ENCODE peak calls at places on chromosomes 2 and 18, in four cellular contexts. A is A549, Z is transverse colon, W is stomach. R is an unnamed sample.

GRCh38 chr18:77066689-77067088 is 65.9 kb downstream of the MBP start:
- DNase-seq in W (no peak), A (no peak), Z (no peak), R (no peak)

GRCh38 chr2:129780316-129781282 is 198.9 kb upstream of the RAB6C start:
- DNase-seq in A (no peak), Z (no peak), W (no peak), R (no peak)

GRCh38 chr2:62152000-62152399 is 43.9 kb upstream of the B3GNT2 start:
- DNase-seq in W (no peak), A (peak), Z (no peak), R (peak)

GRCh38 chr18:68121308-68121707 is 593.6 kb downstream of the TMX3 start:
- DNase-seq in W (no peak), A (peak), Z (no peak), R (no peak)

GRCh38 chr18:59861009-59861408 is 38.8 kb upstream of the PMAIP1 start:
- DNase-seq in Z (no peak), A (no peak), W (no peak), R (no peak)

GRCh38 chr2:74025971-74026612 is 41.4 kb downstream of the TET3 start:
- DNase-seq in Z (peak), W (no peak), A (no peak), R (peak)

GRCh38 chr2:68429311-68429826 is 37.7 kb downstream of the FBXO48 start:
- DNase-seq in W (no peak), A (no peak), Z (no peak), R (no peak)

GRCh38 chr2:8511868-8512612 is 169.8 kb upstream of the ID2 start:
- DNase-seq in Z (no peak), W (no peak), A (no peak), R (peak)

GRCh38 chr2:88048541-88048940 is 7.0 kb downstream of the KRCC1 start:
- DNase-seq in A (no peak), W (no peak), Z (no peak), R (no peak)

GRCh38 chr2:9975805-9976447 is 24.4 kb downstream of the GRHL1 start:
- DNase-seq in A (peak), W (no peak), Z (no peak), R (peak)

GRCh38 chr2:200077210-200077650 is 121.8 kb downstream of the MAIP1 start:
- DNase-seq in Z (no peak), A (peak), W (no peak), R (no peak)

GRCh38 chr18:37483221-37483971 is 82.2 kb downstream of the CELF4 start:
- DNase-seq in A (peak), Z (no peak), W (no peak), R (no peak)

GRCh38 chr2:189899101-189899500 is 114.9 kb downstream of the PMS1 start:
- DNase-seq in W (no peak), A (no peak), Z (no peak), R (no peak)

GRCh38 chr2:221817052-221817451 is 244.9 kb upstream of the EPHA4 start:
- DNase-seq in A (no peak), W (no peak), Z (no peak), R (peak)

GRCh38 chr2:142395294-142395693 is 264.5 kb upstream of the LRP1B start:
- DNase-seq in W (no peak), Z (no peak), A (no peak), R (no peak)

GRCh38 chr2:209008636-209009287 is 415.1 kb upstream of the MAP2 start:
- DNase-seq in W (no peak), A (no peak), Z (no peak), R (no peak)

GRCh38 chr18:8603663-8604520 is 5.3 kb upstream of the RAB12 start:
- DNase-seq in Z (no peak), W (no peak), A (no peak), R (no peak)

GRCh38 chr18:79944746-79945117 is 6.7 kb downstream of the SLC66A2 start:
- DNase-seq in W (peak), A (no peak), Z (peak), R (no peak)

GRCh38 chr2:81901017-81901416 is 1596.5 kb upstream of the LRRTM1 start:
- DNase-seq in A (no peak), W (no peak), Z (no peak), R (no peak)

GRCh38 chr2:233814063-233814435 is 35.9 kb downstream of the MROH2A start:
- DNase-seq in A (peak), Z (no peak), W (no peak), R (peak)

GRCh38 chr2:235024951-235025773 is 73.3 kb downstream of the SH3BP4 start:
- DNase-seq in Z (no peak), A (no peak), W (no peak), R (no peak)

GRCh38 chr2:213010106-213010779 is 141.2 kb downstream of the IKZF2 start:
- DNase-seq in Z (no peak), W (no peak), A (no peak), R (no peak)
- TF ChIP-seq POLR2A in Z (no peak), W (no peak), A (no peak), R (no peak)

DNA sequence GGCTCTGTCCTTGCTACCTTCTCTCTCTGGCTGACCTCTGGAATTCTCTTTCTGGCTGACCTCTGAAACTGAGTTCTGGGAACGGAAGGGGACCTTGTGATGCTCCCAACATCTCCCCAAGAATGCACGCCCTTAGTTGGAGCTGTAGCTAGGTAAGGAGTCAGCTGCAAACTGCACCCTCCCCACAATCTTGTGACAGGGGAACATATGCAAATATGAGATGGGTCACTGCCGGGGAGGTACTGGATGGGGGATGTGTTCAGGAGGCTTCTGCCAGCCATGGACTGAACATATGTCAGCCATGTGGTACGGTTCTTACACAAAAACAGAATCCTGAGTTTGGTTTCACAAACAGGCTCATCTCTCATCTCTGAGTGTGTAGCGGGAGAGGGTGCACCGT is 34.2 kb downstream of the BCL2 start:
- DNase-seq in Z (peak), A (no peak), W (no peak), R (no peak)
- TF ChIP-seq POLR2A in Z (no peak), A (no peak), W (no peak), R (no peak)

DNA sequence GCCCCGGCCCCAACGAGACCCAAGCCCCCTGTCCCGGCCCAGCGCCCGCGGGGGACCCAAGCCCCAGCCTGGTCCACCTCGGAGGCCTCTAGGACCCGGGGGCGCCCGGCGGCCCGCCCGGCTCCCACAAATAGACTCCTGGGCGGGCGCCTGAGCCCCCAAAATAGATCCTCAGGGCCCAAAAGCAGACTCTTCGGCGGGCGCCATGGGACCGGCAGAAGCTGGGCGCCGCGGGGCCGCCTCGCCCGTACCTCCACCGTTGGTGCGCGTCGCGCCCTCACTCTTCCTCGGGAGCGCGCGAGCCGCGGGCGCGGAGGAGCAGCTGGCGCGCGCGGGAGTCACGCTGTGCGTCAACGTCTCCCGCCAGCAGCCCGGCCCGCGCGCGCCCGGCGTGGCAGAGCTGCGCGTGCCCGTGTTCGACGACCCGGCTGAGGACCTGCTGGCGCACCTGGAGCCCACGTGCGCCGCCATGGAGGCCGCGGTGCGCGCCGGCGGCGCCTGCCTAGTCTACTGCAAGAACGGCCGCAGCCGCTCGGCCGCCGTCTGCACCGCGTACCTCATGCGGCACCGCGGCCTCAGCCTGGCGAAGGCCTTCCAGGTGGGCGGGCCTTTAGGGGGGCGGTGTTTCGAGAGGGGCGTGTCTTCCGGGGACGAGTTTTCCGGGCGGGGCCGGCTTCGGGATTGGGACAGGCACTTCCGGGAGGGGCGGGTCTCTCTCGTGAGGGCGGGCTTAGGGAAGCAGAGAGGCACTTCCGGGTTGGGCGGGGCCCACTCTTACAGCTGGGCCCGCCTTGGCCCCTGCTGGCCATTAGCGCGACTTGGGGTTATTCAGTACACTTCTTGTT is 545 bp downstream of the DUSP28 start:
- DNase-seq in Z (peak), W (peak), A (peak), R (peak)
- TF ChIP-seq POLR2A in Z (peak), W (no peak), A (peak), R (peak)

DNA sequence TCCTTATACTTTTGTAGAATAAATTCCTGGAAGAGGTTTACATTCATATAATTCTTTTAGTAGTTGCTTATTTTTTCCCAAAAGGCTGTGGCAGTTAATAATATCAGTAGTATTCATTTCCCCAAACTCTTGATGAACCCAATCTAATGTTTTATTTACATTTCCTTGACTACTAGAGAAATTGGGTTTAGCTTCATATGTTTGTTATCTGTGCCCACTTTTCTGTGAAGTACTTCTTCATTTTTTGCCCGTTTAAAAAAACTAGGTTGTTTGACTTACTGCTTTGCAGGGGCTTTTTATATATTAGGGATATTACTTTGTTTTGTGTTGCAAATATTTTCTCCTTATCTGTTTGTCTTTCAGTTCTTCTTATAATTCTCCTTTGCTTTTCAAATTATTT is 17.2 kb downstream of the RALB start:
- DNase-seq in Z (no peak), A (no peak), W (no peak), R (no peak)
- TF ChIP-seq POLR2A in Z (no peak), A (no peak), W (no peak), R (no peak)

GRCh38 chr2:64873472-64873924 is 115.7 kb upstream of the SLC1A4 start:
- DNase-seq in A (peak), Z (peak), W (peak), R (peak)
- TF ChIP-seq POLR2A in A (no peak), Z (no peak), W (no peak), R (no peak)

GRCh38 chr18:36187826-36188721 is 777 bp downstream of the MOCOS start:
- DNase-seq in A (peak), Z (no peak), W (peak), R (peak)

GRCh38 chr18:36185901-36186460 is 1.3 kb upstream of the MOCOS start:
- DNase-seq in A (no peak), W (no peak), Z (no peak), R (no peak)

GRCh38 chr18:36188912-36189311 is 1.6 kb downstream of the MOCOS start:
- DNase-seq in W (no peak), Z (no peak), A (no peak), R (no peak)

GRCh38 chr18:36186461-36187137 is 698 bp upstream of the MOCOS start:
- DNase-seq in A (peak), W (peak), Z (peak), R (peak)

GRCh38 chr18:36187138-36187825 is at the start of gene MOCOS:
- DNase-seq in Z (peak), W (peak), A (peak), R (peak)
- TF ChIP-seq POLR2A in Z (peak), W (no peak), A (peak), R (peak)

GRCh38 chr2:108533832-108534576 is at the start of gene LIMS1:
- DNase-seq in W (peak), A (peak), Z (peak), R (peak)
- TF ChIP-seq POLR2A in W (no peak), A (peak), Z (peak), R (peak)

GRCh38 chr2:241272722-241273551 is 42.5 kb downstream of the HDLBP start:
- DNase-seq in Z (peak), A (peak), W (peak), R (peak)
- TF ChIP-seq POLR2A in Z (no peak), A (peak), W (no peak), R (peak)

DNA sequence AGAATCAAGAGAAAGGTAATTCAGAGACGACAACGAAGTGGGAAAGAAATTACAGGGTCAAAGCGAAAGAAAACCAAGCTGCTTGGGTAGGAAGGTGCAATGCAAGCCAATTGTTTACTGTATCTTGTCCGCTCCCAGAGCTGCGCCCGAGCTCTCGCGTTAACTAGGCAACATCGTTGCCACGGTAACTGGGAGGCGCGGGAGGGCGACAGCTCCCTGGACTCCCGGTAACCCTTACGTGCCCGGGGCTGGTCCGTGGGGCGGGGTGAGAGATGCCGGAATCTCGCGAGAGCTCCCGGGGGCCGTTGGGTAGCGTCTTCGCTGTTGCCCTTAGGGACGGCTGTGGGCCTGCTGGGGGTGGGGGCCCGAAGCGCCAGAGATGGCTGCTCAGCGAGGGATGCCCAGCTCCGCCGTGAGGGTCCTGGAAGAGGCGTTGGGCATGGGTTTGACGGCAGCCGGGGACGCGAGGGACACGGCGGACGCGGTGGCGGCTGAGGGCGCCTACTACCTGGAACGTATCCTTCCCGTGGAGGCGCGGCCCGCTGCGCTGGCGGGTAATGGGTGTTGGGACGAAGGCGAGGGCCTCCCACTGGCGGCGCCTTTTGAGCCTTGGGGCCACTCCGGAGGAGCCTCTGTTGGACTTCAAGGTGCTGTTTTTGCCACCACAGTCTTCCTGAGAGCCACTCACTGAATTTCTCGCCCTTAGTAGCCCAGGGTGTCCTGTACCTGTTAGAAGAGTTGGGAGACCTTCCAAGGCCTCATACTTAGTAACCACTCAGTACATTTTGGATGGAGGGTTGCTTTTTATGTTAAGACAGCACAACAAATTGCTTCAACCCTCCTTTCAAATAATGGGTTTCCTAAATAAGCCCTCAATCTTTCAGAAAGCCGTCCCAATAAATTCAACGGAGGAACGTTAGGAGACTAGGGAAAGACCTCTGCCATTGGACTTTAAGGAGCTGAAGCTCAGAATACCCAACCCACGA is at the start of gene SPAG16:
- DNase-seq in Z (peak), W (peak), A (peak), R (peak)
- TF ChIP-seq POLR2A in Z (peak), W (no peak), A (peak), R (peak)

GRCh38 chr2:207867905-207868304 is 98.2 kb upstream of the FZD5 start:
- DNase-seq in A (no peak), Z (no peak), W (no peak), R (no peak)
- TF ChIP-seq POLR2A in A (no peak), Z (no peak), W (no peak), R (no peak)